ENCODE peak calls at places on chromosomes 3 and 15, in seven cellular contexts. Q, E, O, T, P, R and Z are unnamed samples.

GRCh38 chr3:24773798-24774197 is 279.1 kb upstream of the THRB start:
- DNase-seq in E (peak), R (peak), Q (peak), P (peak), T (peak), O (peak), Z (peak)

GRCh38 chr3:9769426-9770275 is at the start of gene CAMK1:
- DNase-seq in O (peak), T (peak), P (peak), Q (peak), R (peak), E (peak), Z (peak)

GRCh38 chr3:100761211-100761921 is 52.1 kb downstream of the TFG start:
- DNase-seq in T (peak), Q (no peak), O (no peak), E (no peak), P (no peak), R (no peak), Z (no peak)

GRCh38 chr3:29144807-29145206 is 136.1 kb upstream of the RBMS3 start:
- DNase-seq in Q (peak), P (no peak), R (peak), T (no peak), E (no peak), O (no peak), Z (no peak)

GRCh38 chr3:155325263-155325835 is 31.9 kb upstream of the STRIT1 start:
- DNase-seq in E (no peak), R (no peak), O (no peak), P (no peak), T (no peak), Q (no peak), Z (no peak)

GRCh38 chr3:190909908-190910307 is 47.4 kb upstream of the GMNC start:
- DNase-seq in Q (no peak), E (no peak), P (no peak), R (no peak), T (no peak), O (no peak), Z (no peak)

GRCh38 chr3:100335137-100335833 is 728 bp downstream of the NIT2 start:
- DNase-seq in P (no peak), T (peak), E (no peak), R (peak), O (no peak), Q (no peak), Z (no peak)

GRCh38 chr3:73401616-73402265 is 223.0 kb downstream of the PDZRN3 start:
- DNase-seq in O (no peak), R (no peak), P (peak), T (no peak), Q (no peak), E (no peak), Z (no peak)

GRCh38 chr15:25177955-25178801 is 223.4 kb downstream of the SNRPN start:
- DNase-seq in T (no peak), O (no peak), E (peak), Q (no peak), R (no peak), P (no peak), Z (no peak)